ENCODE peak calls at places on chromosome 22, in six cellular contexts. L is hypothalamus, R is mesenchymal stem cell, D is trophoblast cell, V is C1 segment of cervical spinal cord, F is NCI-H748 treated with DMSO at 0.1 percent for 48 hours. N is an unnamed sample.

GRCh38 chr22:46902436-46902835 is 140.0 kb downstream of the TBC1D22A start:
- DNase-seq in L (no peak), R (no peak), D (no peak), V (no peak), F (no peak), N (no peak)

GRCh38 chr22:25081409-25081824 is 118.2 kb upstream of the CRYBB3 start:
- DNase-seq in L (no peak), R (peak; percentile 28), D (peak; percentile 21), V (no peak), F (no peak), N (no peak)

GRCh38 chr22:42187646-42188045 is 57.0 kb upstream of the CYP2D6 start:
- DNase-seq in L (no peak), R (no peak), D (no peak), V (no peak), F (no peak), N (no peak)

GRCh38 chr22:38435010-38435409 is 20.0 kb downstream of the KCNJ4 start:
- DNase-seq in L (no peak), R (no peak), D (no peak), V (no peak), F (no peak), N (no peak)

GRCh38 chr22:39471421-39472141 is 14.8 kb downstream of the MGAT3 start:
- DNase-seq in L (no peak), R (peak; percentile 76), D (peak; percentile 73), V (no peak), F (no peak), N (no peak)

GRCh38 chr22:20937031-20937793 is 20.0 kb downstream of the CRKL start:
- DNase-seq in L (no peak), R (no peak), D (no peak), V (no peak), F (no peak), N (no peak)

GRCh38 chr22:20076627-20077172 is 3.3 kb upstream of the DGCR8 start:
- DNase-seq in L (no peak), R (no peak), D (no peak), V (no peak), F (no peak), N (no peak)

GRCh38 chr22:38570841-38571364 is 920 bp upstream of the DMC1 start:
- DNase-seq in L (peak; percentile 27), R (peak; percentile 48), D (no peak), V (no peak), F (peak; percentile 35), N (peak; percentile 55)

GRCh38 chr22:31917227-31917921 is 27.0 kb upstream of the YWHAH start:
- DNase-seq in L (no peak), R (no peak), D (no peak), V (no peak), F (no peak), N (no peak)

GRCh38 chr22:47192106-47192650 is 429.7 kb downstream of the TBC1D22A start:
- DNase-seq in L (peak; percentile 40), R (no peak), D (no peak), V (no peak), F (no peak), N (no peak)

N was measured in caudate nucleus.